ENCODE peak calls at places on chromosomes 12 and 14, in eight cellular contexts. One of them, this sample, is unnamed.

GRCh38 chr14:95452176-95452889 is 64.1 kb downstream of the SYNE3 start:
- DNase-seq in SK-MEL-5: peak
- DNase-seq in substantia nigra: no peak
- DNase-seq in nephron progenitor cell: no peak
- DNase-seq in activated naive CD4-positive, alpha-beta T cell treated with anti-CD3 and anti-CD28 coated beads, Interleukin-2, amount 50 U/mL, for 72 hours: no peak
- DNase-seq in activated CD4-positive, CD25-positive, alpha-beta regulatory T cell treated with anti-CD3 and anti-CD28 coated beads, Interleukin-2, amount 50 U/mL, for 16 hours: no peak
- DNase-seq in fibroblast of mammary gland: no peak
- DNase-seq in colonic mucosa: no peak
- DNase-seq in this sample: peak

GRCh38 chr12:6461401-6462233 is 8.9 kb downstream of the VAMP1 start:
- DNase-seq in colonic mucosa: peak
- DNase-seq in activated naive CD4-positive, alpha-beta T cell treated with anti-CD3 and anti-CD28 coated beads, Interleukin-2, amount 50 U/mL, for 72 hours: peak
- DNase-seq in nephron progenitor cell: no peak
- DNase-seq in SK-MEL-5: peak
- DNase-seq in substantia nigra: peak
- DNase-seq in fibroblast of mammary gland: no peak
- DNase-seq in activated CD4-positive, CD25-positive, alpha-beta regulatory T cell treated with anti-CD3 and anti-CD28 coated beads, Interleukin-2, amount 50 U/mL, for 16 hours: peak
- DNase-seq in this sample: no peak

GRCh38 chr14:65853407-65853955 is 441.0 kb downstream of the FUT8 start:
- DNase-seq in SK-MEL-5: no peak
- DNase-seq in nephron progenitor cell: no peak
- DNase-seq in activated naive CD4-positive, alpha-beta T cell treated with anti-CD3 and anti-CD28 coated beads, Interleukin-2, amount 50 U/mL, for 72 hours: no peak
- DNase-seq in activated CD4-positive, CD25-positive, alpha-beta regulatory T cell treated with anti-CD3 and anti-CD28 coated beads, Interleukin-2, amount 50 U/mL, for 16 hours: no peak
- DNase-seq in fibroblast of mammary gland: no peak
- DNase-seq in substantia nigra: no peak
- DNase-seq in colonic mucosa: no peak
- DNase-seq in this sample: no peak

GRCh38 chr14:55929136-55929535 is 189.1 kb upstream of the PELI2 start:
- DNase-seq in activated CD4-positive, CD25-positive, alpha-beta regulatory T cell treated with anti-CD3 and anti-CD28 coated beads, Interleukin-2, amount 50 U/mL, for 16 hours: no peak
- DNase-seq in colonic mucosa: no peak
- DNase-seq in fibroblast of mammary gland: no peak
- DNase-seq in SK-MEL-5: peak
- DNase-seq in substantia nigra: no peak
- DNase-seq in nephron progenitor cell: no peak
- DNase-seq in activated naive CD4-positive, alpha-beta T cell treated with anti-CD3 and anti-CD28 coated beads, Interleukin-2, amount 50 U/mL, for 72 hours: no peak
- DNase-seq in this sample: no peak

GRCh38 chr14:38964630-38965029 is 138.4 kb downstream of the SEC23A start:
- DNase-seq in fibroblast of mammary gland: no peak
- DNase-seq in colonic mucosa: no peak
- DNase-seq in activated CD4-positive, CD25-positive, alpha-beta regulatory T cell treated with anti-CD3 and anti-CD28 coated beads, Interleukin-2, amount 50 U/mL, for 16 hours: no peak
- DNase-seq in SK-MEL-5: no peak
- DNase-seq in substantia nigra: no peak
- DNase-seq in nephron progenitor cell: no peak
- DNase-seq in activated naive CD4-positive, alpha-beta T cell treated with anti-CD3 and anti-CD28 coated beads, Interleukin-2, amount 50 U/mL, for 72 hours: no peak
- DNase-seq in this sample: no peak

GRCh38 chr14:67577909-67578749 is 21.9 kb downstream of the PIGH start:
- DNase-seq in activated naive CD4-positive, alpha-beta T cell treated with anti-CD3 and anti-CD28 coated beads, Interleukin-2, amount 50 U/mL, for 72 hours: peak
- DNase-seq in SK-MEL-5: no peak
- DNase-seq in colonic mucosa: no peak
- DNase-seq in activated CD4-positive, CD25-positive, alpha-beta regulatory T cell treated with anti-CD3 and anti-CD28 coated beads, Interleukin-2, amount 50 U/mL, for 16 hours: no peak
- DNase-seq in substantia nigra: no peak
- DNase-seq in fibroblast of mammary gland: no peak
- DNase-seq in nephron progenitor cell: no peak
- DNase-seq in this sample: no peak

GRCh38 chr14:57209561-57209960 is 59.1 kb downstream of the EXOC5 start:
- DNase-seq in substantia nigra: no peak
- DNase-seq in SK-MEL-5: no peak
- DNase-seq in colonic mucosa: no peak
- DNase-seq in activated naive CD4-positive, alpha-beta T cell treated with anti-CD3 and anti-CD28 coated beads, Interleukin-2, amount 50 U/mL, for 72 hours: no peak
- DNase-seq in fibroblast of mammary gland: peak
- DNase-seq in activated CD4-positive, CD25-positive, alpha-beta regulatory T cell treated with anti-CD3 and anti-CD28 coated beads, Interleukin-2, amount 50 U/mL, for 16 hours: no peak
- DNase-seq in nephron progenitor cell: no peak
- DNase-seq in this sample: no peak

GRCh38 chr12:112479413-112479812 is 60.7 kb downstream of the PTPN11 start:
- DNase-seq in nephron progenitor cell: no peak
- DNase-seq in fibroblast of mammary gland: no peak
- DNase-seq in activated naive CD4-positive, alpha-beta T cell treated with anti-CD3 and anti-CD28 coated beads, Interleukin-2, amount 50 U/mL, for 72 hours: no peak
- DNase-seq in colonic mucosa: no peak
- DNase-seq in activated CD4-positive, CD25-positive, alpha-beta regulatory T cell treated with anti-CD3 and anti-CD28 coated beads, Interleukin-2, amount 50 U/mL, for 16 hours: no peak
- DNase-seq in SK-MEL-5: peak
- DNase-seq in substantia nigra: no peak
- DNase-seq in this sample: no peak

GRCh38 chr14:96056509-96057422 is 17.6 kb downstream of the C14orf132 start:
- DNase-seq in fibroblast of mammary gland: no peak
- DNase-seq in SK-MEL-5: peak
- DNase-seq in colonic mucosa: no peak
- DNase-seq in nephron progenitor cell: no peak
- DNase-seq in activated CD4-positive, CD25-positive, alpha-beta regulatory T cell treated with anti-CD3 and anti-CD28 coated beads, Interleukin-2, amount 50 U/mL, for 16 hours: no peak
- DNase-seq in substantia nigra: no peak
- DNase-seq in activated naive CD4-positive, alpha-beta T cell treated with anti-CD3 and anti-CD28 coated beads, Interleukin-2, amount 50 U/mL, for 72 hours: no peak
- DNase-seq in this sample: no peak

GRCh38 chr12:118183711-118184110 is 47.8 kb downstream of the PEBP1 start:
- DNase-seq in nephron progenitor cell: no peak
- DNase-seq in fibroblast of mammary gland: peak
- DNase-seq in activated naive CD4-positive, alpha-beta T cell treated with anti-CD3 and anti-CD28 coated beads, Interleukin-2, amount 50 U/mL, for 72 hours: no peak
- DNase-seq in colonic mucosa: no peak
- DNase-seq in SK-MEL-5: no peak
- DNase-seq in activated CD4-positive, CD25-positive, alpha-beta regulatory T cell treated with anti-CD3 and anti-CD28 coated beads, Interleukin-2, amount 50 U/mL, for 16 hours: no peak
- DNase-seq in substantia nigra: no peak
- DNase-seq in this sample: no peak

GRCh38 chr12:64682572-64683277 is 72.4 kb downstream of the RASSF3 start:
- DNase-seq in colonic mucosa: no peak
- DNase-seq in SK-MEL-5: peak
- DNase-seq in substantia nigra: no peak
- DNase-seq in nephron progenitor cell: no peak
- DNase-seq in activated CD4-positive, CD25-positive, alpha-beta regulatory T cell treated with anti-CD3 and anti-CD28 coated beads, Interleukin-2, amount 50 U/mL, for 16 hours: no peak
- DNase-seq in activated naive CD4-positive, alpha-beta T cell treated with anti-CD3 and anti-CD28 coated beads, Interleukin-2, amount 50 U/mL, for 72 hours: no peak
- DNase-seq in fibroblast of mammary gland: peak
- DNase-seq in this sample: no peak